ENCODE peak calls at places on chromosomes 7 and 10, in six cellular contexts. One of them, this sample, is unnamed. For H3K4me1, the result is how much of the 10 kb centered on the place peaks cover.

GRCh38 chr7:44100458-44101303 is 3.5 kb upstream of the AEBP1 start:
- DNase-seq in upper lobe of left lung: no peak
- DNase-seq in body of pancreas: no peak
- DNase-seq in tibial nerve: no peak
- DNase-seq in esophagus squamous epithelium: no peak
- DNase-seq in thyroid gland: no peak
- DNase-seq in this sample: no peak

GRCh38 chr7:82566752-82567151 is 123.2 kb upstream of the CACNA2D1 start:
- DNase-seq in esophagus squamous epithelium: no peak
- DNase-seq in body of pancreas: no peak
- DNase-seq in thyroid gland: peak
- DNase-seq in tibial nerve: no peak
- DNase-seq in upper lobe of left lung: no peak
- DNase-seq in this sample: peak

GRCh38 chr10:75707080-75707840 is 275.8 kb downstream of the LRMDA start:
- DNase-seq in body of pancreas: no peak
- DNase-seq in esophagus squamous epithelium: no peak
- DNase-seq in tibial nerve: no peak
- DNase-seq in thyroid gland: no peak
- DNase-seq in upper lobe of left lung: no peak
- DNase-seq in this sample: no peak

GRCh38 chr10:84613336-84614021 is 285.1 kb downstream of the CCSER2 start:
- DNase-seq in upper lobe of left lung: no peak
- DNase-seq in thyroid gland: peak
- DNase-seq in tibial nerve: no peak
- DNase-seq in esophagus squamous epithelium: no peak
- DNase-seq in body of pancreas: peak
- DNase-seq in this sample: peak

GRCh38 chr7:28768577-28769147 is 189.5 kb downstream of the TRIL start:
- DNase-seq in body of pancreas: no peak
- DNase-seq in tibial nerve: no peak
- DNase-seq in esophagus squamous epithelium: no peak
- DNase-seq in thyroid gland: no peak
- DNase-seq in upper lobe of left lung: no peak
- DNase-seq in this sample: no peak

GRCh38 chr7:79298145-79298760 is 155.2 kb downstream of the MAGI2 start:
- DNase-seq in esophagus squamous epithelium: no peak
- DNase-seq in thyroid gland: peak
- DNase-seq in upper lobe of left lung: no peak
- DNase-seq in body of pancreas: peak
- DNase-seq in tibial nerve: peak
- DNase-seq in this sample: no peak

GRCh38 chr7:43693687-43694398 is 35.5 kb downstream of the COA1 start:
- DNase-seq in upper lobe of left lung: no peak
- DNase-seq in tibial nerve: no peak
- DNase-seq in body of pancreas: no peak
- DNase-seq in esophagus squamous epithelium: no peak
- DNase-seq in thyroid gland: no peak
- DNase-seq in this sample: no peak

GRCh38 chr7:85512802-85513201 is 325.9 kb upstream of the SEMA3D start:
- DNase-seq in upper lobe of left lung: no peak
- DNase-seq in tibial nerve: no peak
- DNase-seq in esophagus squamous epithelium: no peak
- DNase-seq in body of pancreas: no peak
- DNase-seq in thyroid gland: no peak
- DNase-seq in this sample: no peak

DNA sequence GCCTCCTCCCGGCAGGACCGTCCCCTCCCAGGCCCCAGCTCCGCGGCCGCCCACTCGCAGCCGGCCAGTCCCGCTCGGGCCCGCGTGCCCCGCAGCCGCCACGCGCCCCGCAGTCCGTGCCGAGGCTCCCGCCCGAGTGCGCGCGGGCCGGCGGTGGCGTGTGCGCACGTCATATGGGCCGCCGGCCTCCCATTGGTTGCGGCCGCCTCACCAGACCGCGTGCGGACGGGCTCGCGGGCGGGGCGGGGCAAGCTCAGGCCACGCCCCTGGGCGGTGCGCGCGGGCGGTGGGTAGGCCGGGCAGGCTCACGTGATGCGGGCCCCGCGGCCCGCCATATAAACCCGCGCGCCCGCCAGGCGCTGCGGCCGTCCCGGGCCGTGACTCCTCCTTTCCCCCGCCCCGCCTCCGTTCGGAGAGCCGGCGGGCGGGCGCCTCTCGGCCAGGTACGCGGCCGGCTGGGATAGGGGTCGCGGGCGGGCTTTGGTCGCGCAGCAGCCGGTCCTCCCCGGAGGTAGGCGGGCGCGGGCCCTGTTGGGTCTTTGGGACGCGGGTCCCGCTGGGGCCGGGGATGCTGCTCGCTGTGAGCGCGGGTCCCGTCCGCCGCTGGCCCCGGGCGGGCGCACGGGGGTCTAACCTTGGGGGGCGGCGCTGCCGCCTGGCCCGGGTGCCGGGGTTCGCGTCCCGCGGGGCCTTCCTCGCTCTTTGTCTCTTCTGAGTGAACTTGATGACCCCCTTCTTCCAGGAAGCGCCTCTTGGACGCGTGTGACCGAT is at the start of gene INSIG1:
- DNase-seq in esophagus squamous epithelium: peak
- DNase-seq in body of pancreas: peak
- DNase-seq in upper lobe of left lung: peak
- DNase-seq in tibial nerve: peak
- DNase-seq in thyroid gland: peak
- DNase-seq in this sample: peak
- TF ChIP-seq POLR2A in esophagus squamous epithelium: no peak
- TF ChIP-seq POLR2A in body of pancreas: peak
- TF ChIP-seq POLR2A in upper lobe of left lung: peak
- TF ChIP-seq POLR2A in tibial nerve: peak
- TF ChIP-seq POLR2A in thyroid gland: peak
- TF ChIP-seq POLR2A in this sample: peak

DNA sequence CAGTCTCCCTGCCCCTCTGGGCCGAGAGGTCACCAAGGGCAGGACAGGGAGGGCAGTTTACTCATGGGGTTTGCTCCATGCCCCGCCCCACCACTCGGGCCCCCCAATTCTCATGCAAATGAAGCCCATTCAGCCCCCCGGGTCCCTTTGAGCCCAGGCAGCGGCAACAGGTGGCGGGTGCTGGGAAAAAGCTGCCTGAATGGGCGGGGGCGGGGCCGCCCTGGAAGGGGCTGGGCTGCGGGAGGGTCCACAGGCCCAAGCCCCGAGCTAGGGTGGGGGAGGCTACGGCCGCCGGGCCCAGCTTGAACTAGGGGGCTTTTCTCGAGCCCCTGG is 5.2 kb downstream of the LFNG start:
- DNase-seq in body of pancreas: no peak
- DNase-seq in upper lobe of left lung: no peak
- DNase-seq in tibial nerve: no peak
- DNase-seq in esophagus squamous epithelium: no peak
- DNase-seq in thyroid gland: no peak
- DNase-seq in this sample: no peak
- H3K4me1 ChIP-seq in body of pancreas: half or more
- H3K4me1 ChIP-seq in upper lobe of left lung: half or more
- H3K4me1 ChIP-seq in tibial nerve: half or more
- H3K4me1 ChIP-seq in esophagus squamous epithelium: half or more
- H3K4me1 ChIP-seq in thyroid gland: under half
- H3K4me1 ChIP-seq in this sample: under half

DNA sequence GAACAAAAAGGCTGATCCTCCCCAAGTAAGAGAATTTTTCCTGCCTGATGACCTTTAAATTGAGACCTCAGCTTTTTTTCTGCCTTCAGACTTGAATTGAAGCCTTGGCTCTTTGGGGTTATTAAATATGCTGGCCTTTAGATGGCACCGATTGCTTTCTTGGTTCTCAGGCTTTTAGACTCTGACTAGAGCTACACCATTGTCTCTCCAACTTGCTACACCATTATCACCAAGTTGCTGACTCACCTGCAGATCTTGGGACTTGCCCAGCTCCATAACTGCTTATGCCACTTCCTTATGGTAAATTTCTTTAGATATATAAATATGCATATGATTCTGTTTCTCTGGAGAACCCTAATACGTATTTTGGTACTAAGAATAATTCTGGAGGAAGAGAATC is 3.1 kb upstream of the ABCA13 start:
- DNase-seq in body of pancreas: no peak
- DNase-seq in esophagus squamous epithelium: no peak
- DNase-seq in tibial nerve: no peak
- DNase-seq in upper lobe of left lung: no peak
- DNase-seq in thyroid gland: no peak
- DNase-seq in this sample: no peak
- TF ChIP-seq CTCF in body of pancreas: no peak
- TF ChIP-seq CTCF in esophagus squamous epithelium: no peak
- TF ChIP-seq CTCF in tibial nerve: no peak
- TF ChIP-seq CTCF in upper lobe of left lung: no peak
- TF ChIP-seq CTCF in thyroid gland: no peak
- TF ChIP-seq CTCF in this sample: no peak

GRCh38 chr7:137360087-137360679 is 16.6 kb upstream of the PTN start:
- DNase-seq in tibial nerve: no peak
- DNase-seq in esophagus squamous epithelium: no peak
- DNase-seq in upper lobe of left lung: no peak
- DNase-seq in thyroid gland: no peak
- DNase-seq in body of pancreas: no peak
- DNase-seq in this sample: no peak
- TF ChIP-seq POLR2A in tibial nerve: no peak
- TF ChIP-seq POLR2A in esophagus squamous epithelium: no peak
- TF ChIP-seq POLR2A in upper lobe of left lung: no peak
- TF ChIP-seq POLR2A in thyroid gland: no peak
- TF ChIP-seq POLR2A in body of pancreas: no peak
- TF ChIP-seq POLR2A in this sample: no peak

DNA sequence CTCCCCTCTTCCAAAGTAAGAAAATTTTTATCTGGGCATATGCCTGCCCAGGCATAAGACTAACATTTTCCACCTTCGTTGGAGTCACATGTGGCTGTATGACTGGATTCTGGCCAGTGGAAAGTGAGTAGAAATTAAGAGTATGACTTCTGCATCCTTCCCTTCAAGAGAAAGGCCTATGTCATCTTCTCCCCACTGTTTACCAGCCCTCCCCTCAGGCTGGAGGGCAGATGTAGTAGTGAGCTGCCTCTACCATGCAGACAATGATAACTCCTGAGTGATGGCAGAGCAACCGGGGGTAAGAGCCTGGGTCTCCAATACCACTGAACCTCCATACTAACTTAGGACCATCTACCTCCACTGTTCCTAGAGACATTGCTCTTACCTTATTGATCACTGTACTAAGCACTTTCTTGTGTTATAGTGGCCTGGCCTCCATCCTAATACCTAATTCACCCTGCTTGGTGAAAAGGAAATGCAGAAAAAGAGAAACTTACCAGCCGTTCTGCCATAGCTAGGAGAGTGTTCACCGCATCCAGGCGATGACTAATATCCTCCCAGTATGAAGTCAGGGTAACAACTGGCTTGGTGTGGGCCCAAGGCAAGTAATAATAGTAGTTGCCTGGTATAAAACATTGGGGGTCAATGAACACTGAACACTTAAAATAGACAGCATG is 102.6 kb downstream of the MYOF start:
- DNase-seq in upper lobe of left lung: no peak
- DNase-seq in thyroid gland: no peak
- DNase-seq in esophagus squamous epithelium: no peak
- DNase-seq in tibial nerve: no peak
- DNase-seq in body of pancreas: peak
- DNase-seq in this sample: no peak
- H3K4me1 ChIP-seq in upper lobe of left lung: under half
- H3K4me1 ChIP-seq in thyroid gland: under half
- H3K4me1 ChIP-seq in esophagus squamous epithelium: under half
- H3K4me1 ChIP-seq in tibial nerve: under half
- H3K4me1 ChIP-seq in body of pancreas: under half
- H3K4me1 ChIP-seq in this sample: under half

GRCh38 chr10:34964166-34964800 is 125.9 kb downstream of the CUL2 start:
- DNase-seq in tibial nerve: no peak
- DNase-seq in esophagus squamous epithelium: no peak
- DNase-seq in thyroid gland: peak
- DNase-seq in upper lobe of left lung: peak
- DNase-seq in body of pancreas: no peak
- DNase-seq in this sample: no peak

GRCh38 chr10:34962866-34963265 is 127.3 kb downstream of the CUL2 start:
- DNase-seq in body of pancreas: no peak
- DNase-seq in thyroid gland: no peak
- DNase-seq in upper lobe of left lung: no peak
- DNase-seq in esophagus squamous epithelium: no peak
- DNase-seq in tibial nerve: no peak
- DNase-seq in this sample: no peak

GRCh38 chr10:34959321-34959720 is 130.8 kb downstream of the CUL2 start:
- DNase-seq in esophagus squamous epithelium: no peak
- DNase-seq in upper lobe of left lung: no peak
- DNase-seq in tibial nerve: no peak
- DNase-seq in body of pancreas: no peak
- DNase-seq in thyroid gland: no peak
- DNase-seq in this sample: no peak

GRCh38 chr10:34959786-34960185 is 130.4 kb downstream of the CUL2 start:
- DNase-seq in thyroid gland: no peak
- DNase-seq in upper lobe of left lung: no peak
- DNase-seq in tibial nerve: no peak
- DNase-seq in esophagus squamous epithelium: no peak
- DNase-seq in body of pancreas: no peak
- DNase-seq in this sample: no peak

DNA sequence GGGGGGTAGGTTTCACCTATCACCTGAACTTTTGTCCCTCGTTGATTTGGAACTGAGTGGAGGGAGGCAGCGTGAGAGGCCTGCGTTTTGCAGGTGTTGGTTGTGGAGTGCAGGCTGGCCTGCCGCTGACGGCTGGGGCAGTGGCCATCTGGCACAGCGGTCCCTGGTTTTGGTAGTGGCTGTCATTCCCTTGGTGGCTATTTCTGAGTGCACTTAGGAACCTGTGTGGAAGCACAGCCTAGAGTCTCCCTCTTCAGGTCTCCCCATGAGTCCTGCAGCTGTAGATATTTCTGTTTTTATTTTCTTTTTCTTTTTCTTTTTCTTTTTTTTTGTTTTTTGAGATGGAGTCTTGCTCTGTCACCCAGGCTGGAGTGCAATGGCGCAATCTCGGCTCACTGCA is 129.2 kb downstream of the CUL2 start:
- DNase-seq in upper lobe of left lung: peak
- DNase-seq in thyroid gland: peak
- DNase-seq in body of pancreas: no peak
- DNase-seq in esophagus squamous epithelium: no peak
- DNase-seq in tibial nerve: no peak
- DNase-seq in this sample: peak
- TF ChIP-seq CTCF in upper lobe of left lung: peak
- TF ChIP-seq CTCF in thyroid gland: peak
- TF ChIP-seq CTCF in body of pancreas: no peak
- TF ChIP-seq CTCF in esophagus squamous epithelium: no peak
- TF ChIP-seq CTCF in tibial nerve: no peak
- TF ChIP-seq CTCF in this sample: peak

GRCh38 chr7:102028206-102028826 is 210.9 kb downstream of the CUX1 start:
- DNase-seq in body of pancreas: no peak
- DNase-seq in esophagus squamous epithelium: no peak
- DNase-seq in upper lobe of left lung: no peak
- DNase-seq in thyroid gland: no peak
- DNase-seq in tibial nerve: no peak
- DNase-seq in this sample: peak

GRCh38 chr7:102021841-102022618 is 204.6 kb downstream of the CUX1 start:
- DNase-seq in thyroid gland: no peak
- DNase-seq in tibial nerve: no peak
- DNase-seq in esophagus squamous epithelium: no peak
- DNase-seq in body of pancreas: no peak
- DNase-seq in upper lobe of left lung: no peak
- DNase-seq in this sample: no peak

GRCh38 chr7:102029616-102030015 is 212.2 kb downstream of the CUX1 start:
- DNase-seq in thyroid gland: no peak
- DNase-seq in upper lobe of left lung: no peak
- DNase-seq in body of pancreas: no peak
- DNase-seq in tibial nerve: no peak
- DNase-seq in esophagus squamous epithelium: no peak
- DNase-seq in this sample: no peak

GRCh38 chr7:102024005-102024768 is 206.8 kb downstream of the CUX1 start:
- DNase-seq in esophagus squamous epithelium: no peak
- DNase-seq in tibial nerve: no peak
- DNase-seq in body of pancreas: no peak
- DNase-seq in upper lobe of left lung: no peak
- DNase-seq in thyroid gland: no peak
- DNase-seq in this sample: peak

GRCh38 chr7:102024769-102025391 is 207.5 kb downstream of the CUX1 start:
- DNase-seq in body of pancreas: no peak
- DNase-seq in thyroid gland: peak
- DNase-seq in tibial nerve: no peak
- DNase-seq in upper lobe of left lung: no peak
- DNase-seq in esophagus squamous epithelium: no peak
- DNase-seq in this sample: peak
- TF ChIP-seq POLR2A in body of pancreas: no peak
- TF ChIP-seq POLR2A in thyroid gland: no peak
- TF ChIP-seq POLR2A in tibial nerve: no peak
- TF ChIP-seq POLR2A in upper lobe of left lung: no peak
- TF ChIP-seq POLR2A in esophagus squamous epithelium: no peak
- TF ChIP-seq POLR2A in this sample: no peak

This sample was measured in heart left ventricle.